ENCODE peak calls at places on chromosomes 6 and 20, in four cellular contexts. P is psoas muscle, K is heart left ventricle, M is HCT116. E is an unnamed sample.

GRCh38 chr6:144530118-144530517 is 245.0 kb downstream of the UTRN start:
- DNase-seq in M (no peak), K (no peak), P (no peak), E (no peak)

GRCh38 chr6:37103169-37104039 is 66.5 kb upstream of the PIM1 start:
- DNase-seq in P (peak; percentile 83), K (peak; percentile 71), M (no peak), E (peak; percentile 57)

GRCh38 chr20:16804793-16805187 is 56.6 kb downstream of the OTOR start:
- DNase-seq in K (no peak), M (no peak), P (no peak), E (no peak)

GRCh38 chr6:149453597-149454340 is 31.0 kb downstream of the ZC3H12D start:
- DNase-seq in M (no peak), K (no peak), P (no peak), E (no peak)

GRCh38 chr20:34547844-34548613 is 10.5 kb upstream of the MAP1LC3A start:
- DNase-seq in P (no peak), M (no peak), K (no peak), E (no peak)

GRCh38 chr6:19024737-19025136 is 637.6 kb downstream of the RNF144B start:
- DNase-seq in M (peak; percentile 54), P (no peak), K (no peak), E (no peak)

GRCh38 chr20:33554914-33555420 is 65.1 kb downstream of the CBFA2T2 start:
- DNase-seq in M (peak; percentile 24), P (no peak), K (no peak), E (no peak)

GRCh38 chr6:31822038-31822821 is 5.3 kb upstream of the HSPA1B start:
- DNase-seq in M (no peak), K (peak; percentile 89), P (peak; percentile 87), E (peak; percentile 92)

GRCh38 chr6:36827261-36828079 is 11.8 kb downstream of the CPNE5 start:
- DNase-seq in M (no peak), P (peak; percentile 53), K (peak; percentile 75), E (peak; percentile 62)

GRCh38 chr6:127415096-127415495 is 44.1 kb downstream of the KIAA0408 start:
- DNase-seq in P (no peak), M (no peak), K (no peak), E (no peak)

GRCh38 chr20:19275630-19276071 is 63.2 kb downstream of the SLC24A3 start:
- DNase-seq in P (peak; percentile 29), M (no peak), K (peak; percentile 79), E (peak; percentile 88)

GRCh38 chr6:138250513-138251247 is 32.4 kb upstream of the PBOV1 start:
- DNase-seq in K (peak; percentile 21), M (no peak), P (peak; percentile 26), E (peak; percentile 71)

GRCh38 chr6:42260972-42261371 is 43.3 kb upstream of the MRPS10 start:
- DNase-seq in M (no peak), P (no peak), K (no peak), E (peak; percentile 46)

GRCh38 chr6:90689172-90689571 is 102.3 kb upstream of the MAP3K7 start:
- DNase-seq in K (no peak), P (no peak), M (no peak), E (no peak)

GRCh38 chr6:124881898-124882579 is 80.2 kb upstream of the RNF217 start:
- DNase-seq in P (no peak), M (no peak), K (no peak), E (no peak)

GRCh38 chr6:69735029-69735428 is 61.8 kb downstream of the LMBRD1 start:
- DNase-seq in K (no peak), M (no peak), P (no peak), E (no peak)

GRCh38 chr20:38723069-38723981 is 961 bp upstream of the SLC32A1 start:
- DNase-seq in K (no peak), M (no peak), P (no peak), E (no peak)

GRCh38 chr6:100296810-100297544 is 167.7 kb downstream of the SIM1 start:
- DNase-seq in K (no peak), P (no peak), M (peak; percentile 74), E (no peak)

GRCh38 chr20:986733-987355 is 15.3 kb downstream of the RSPO4 start:
- DNase-seq in M (peak; percentile 15), K (no peak), P (no peak), E (no peak)

GRCh38 chr6:6712258-6712978 is 123.9 kb downstream of the LY86 start:
- DNase-seq in K (no peak), M (peak; percentile 38), P (peak; percentile 36), E (no peak)

GRCh38 chr6:1400126-1400850 is 10.9 kb downstream of the FOXF2 start:
- DNase-seq in K (no peak), P (no peak), M (no peak), E (no peak)

GRCh38 chr6:112337209-112337638 is 9.9 kb upstream of the RFPL4B start:
- DNase-seq in P (peak; percentile 31), M (peak; percentile 43), K (peak; percentile 62), E (peak; percentile 71)

GRCh38 chr6:116922853-116923548 is 46.0 kb downstream of the RFX6 start:
- DNase-seq in K (no peak), M (no peak), P (no peak), E (no peak)
- H3K27me3 ChIP-seq in K (no peaks in the 10 kb centered on the region), M (no peaks in the 10 kb centered on the region), P (no peaks in the 10 kb centered on the region), E (no peaks in the 10 kb centered on the region)

DNA sequence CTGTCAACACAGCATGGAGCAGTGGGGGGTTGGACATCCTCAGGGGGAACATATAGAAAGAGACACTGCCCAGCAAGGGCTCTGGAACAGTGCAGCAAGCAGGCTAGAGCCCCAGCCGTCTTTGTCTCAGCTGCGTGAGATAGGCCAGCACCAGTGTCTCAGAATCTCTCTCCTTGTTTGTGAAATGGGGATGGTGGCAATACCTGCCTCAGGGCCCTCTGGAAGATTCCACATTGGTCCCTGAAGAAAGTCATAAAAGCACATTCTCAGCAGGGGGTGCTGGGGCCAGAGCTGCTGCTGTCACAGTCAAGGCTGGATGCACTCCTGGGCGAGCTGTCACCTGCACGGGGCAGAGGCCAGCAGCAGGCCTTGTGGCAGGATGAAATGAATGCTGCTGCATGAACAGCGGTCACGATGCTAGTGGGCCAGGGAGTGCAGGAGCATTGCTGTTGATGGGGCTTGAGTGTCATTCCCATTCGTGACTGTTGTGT is 121.7 kb downstream of the SYCP2 start:
- DNase-seq in M (no peak), K (peak; percentile 8), P (no peak), E (no peak)
- H3K27me3 ChIP-seq in M (peaks cover 11% of the 10 kb centered on the region), K (no peaks in the 10 kb centered on the region), P (no peaks in the 10 kb centered on the region), E (no peaks in the 10 kb centered on the region)

GRCh38 chr20:52210037-52210990 is 18.7 kb upstream of the ZFP64 start:
- DNase-seq in K (no peak), M (no peak), P (no peak), E (no peak)

GRCh38 chr20:52209154-52209571 is 17.6 kb upstream of the ZFP64 start:
- DNase-seq in M (no peak), P (no peak), K (no peak), E (no peak)

GRCh38 chr20:52217689-52218395 is 26.3 kb upstream of the ZFP64 start:
- DNase-seq in M (no peak), K (no peak), P (no peak), E (no peak)

GRCh38 chr20:52207020-52207810 is 15.6 kb upstream of the ZFP64 start:
- DNase-seq in P (no peak), K (no peak), M (no peak), E (no peak)

DNA sequence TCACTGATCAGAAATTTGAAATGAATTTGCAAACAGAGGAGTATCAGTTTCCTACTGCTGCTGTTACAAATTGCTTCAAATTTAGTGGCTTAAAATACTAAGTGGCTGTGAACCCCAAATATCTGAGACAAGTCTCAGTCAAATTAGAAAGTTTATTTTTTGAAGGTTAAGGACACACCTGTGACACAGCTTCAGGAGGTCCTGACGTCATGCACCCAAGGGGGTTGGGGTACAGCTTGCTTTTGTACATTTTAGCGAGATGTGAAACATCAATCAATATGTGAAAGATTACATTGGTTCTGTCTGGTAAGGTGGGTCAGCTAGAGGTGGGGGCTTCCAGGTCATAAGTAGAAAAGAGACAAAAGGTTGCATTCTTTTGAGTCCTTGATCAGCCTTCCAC is 21.4 kb upstream of the ZFP64 start:
- DNase-seq in M (no peak), K (no peak), P (no peak), E (no peak)
- H3K27me3 ChIP-seq in M (peaks cover 3% of the 10 kb centered on the region), K (no peaks in the 10 kb centered on the region), P (peaks cover 2% of the 10 kb centered on the region), E (no peaks in the 10 kb centered on the region)

GRCh38 chr6:40139447-40139846 is 205.2 kb upstream of the MOCS1 start:
- DNase-seq in M (no peak), P (no peak), K (no peak), E (no peak)

GRCh38 chr6:40138273-40138720 is 204.0 kb upstream of the MOCS1 start:
- DNase-seq in K (no peak), P (no peak), M (no peak), E (no peak)
- H3K27me3 ChIP-seq in K (no peaks in the 10 kb centered on the region), P (no peaks in the 10 kb centered on the region), M (no peaks in the 10 kb centered on the region), E (no peaks in the 10 kb centered on the region)

DNA sequence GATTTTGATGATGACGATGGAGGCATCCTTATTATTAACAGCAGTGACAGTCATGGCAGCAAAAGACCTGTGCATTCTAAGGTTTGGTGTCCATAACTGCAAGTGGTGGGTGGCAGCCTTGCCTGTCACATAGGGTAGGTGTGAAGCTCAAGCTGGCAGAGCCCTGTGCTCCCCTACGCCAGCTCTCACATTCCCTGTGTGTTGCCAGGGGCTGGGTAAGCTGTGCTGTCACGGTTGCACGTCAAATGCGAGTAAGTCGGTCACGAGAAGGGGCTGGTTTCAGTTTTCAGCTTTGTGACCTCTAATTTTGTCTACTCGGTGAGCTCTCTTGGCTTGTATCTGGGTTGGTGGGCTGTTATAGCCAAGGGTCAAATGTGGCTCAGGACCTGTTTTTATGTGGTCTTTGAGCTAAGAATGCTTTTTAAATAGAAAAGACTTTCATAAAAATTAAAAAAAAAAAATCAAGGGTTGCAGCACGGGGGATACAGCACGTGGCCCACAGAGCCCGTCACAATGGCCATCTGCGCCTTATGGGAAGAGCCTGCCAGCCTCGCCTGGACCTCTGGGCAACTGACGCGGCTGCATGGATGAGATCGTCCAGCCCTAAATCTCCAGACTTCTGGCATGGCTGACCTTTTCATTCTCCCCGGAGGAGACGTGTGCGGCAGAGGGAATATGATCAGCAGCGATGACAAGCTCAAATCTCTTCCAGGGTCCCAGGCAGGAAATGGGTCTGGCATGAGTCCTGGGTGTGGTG is 148.5 kb downstream of the PHACTR3 start:
- DNase-seq in M (no peak), K (no peak), P (no peak), E (no peak)
- H3K27me3 ChIP-seq in M (peaks cover 11% of the 10 kb centered on the region), K (peaks cover 8% of the 10 kb centered on the region), P (peaks cover 2% of the 10 kb centered on the region), E (no peaks in the 10 kb centered on the region)

GRCh38 chr6:44674226-44675155 is 287.0 kb downstream of the CDC5L start:
- DNase-seq in P (no peak), K (no peak), M (peak; percentile 26), E (no peak)
- H3K27me3 ChIP-seq in P (peaks cover 4% of the 10 kb centered on the region), K (peaks cover 11% of the 10 kb centered on the region), M (no peaks in the 10 kb centered on the region), E (no peaks in the 10 kb centered on the region)

DNA sequence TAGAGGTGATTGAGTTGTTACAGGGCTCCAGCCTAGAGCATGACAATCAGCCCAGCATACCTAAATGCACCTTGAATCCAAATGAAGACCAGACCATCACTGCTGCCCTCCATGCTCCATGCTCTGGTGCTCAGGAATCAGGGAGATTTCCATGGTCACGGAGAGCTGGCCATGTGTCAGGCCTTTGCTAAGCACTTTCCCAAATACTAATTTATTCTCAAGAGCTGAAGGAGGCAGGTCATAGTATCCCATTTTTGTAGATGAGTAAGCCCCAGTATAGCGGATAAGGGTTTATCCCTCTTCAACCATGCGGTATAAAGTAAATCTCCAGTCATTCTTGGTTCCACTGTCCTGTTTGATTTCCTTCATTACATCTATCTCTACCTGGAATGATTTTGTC is 240.8 kb downstream of the TFAP2A start:
- DNase-seq in M (no peak), K (no peak), P (no peak), E (no peak)
- H3K27me3 ChIP-seq in M (no peaks in the 10 kb centered on the region), K (no peaks in the 10 kb centered on the region), P (peaks cover 2% of the 10 kb centered on the region), E (no peaks in the 10 kb centered on the region)

GRCh38 chr6:165665384-165665672 is 2.3 kb upstream of the PDE10A start:
- DNase-seq in P (no peak), M (no peak), K (no peak), E (no peak)
- H3K27me3 ChIP-seq in P (peaks cover 13% of the 10 kb centered on the region), M (no peaks in the 10 kb centered on the region), K (peaks cover 54% of the 10 kb centered on the region), E (no peaks in the 10 kb centered on the region)